ENCODE peak calls at places on chromosomes 6 and 20, in ten cellular contexts. One of them, this sample, is unnamed.
A peak's percentile ranks its signal among the peaks of the same experiment; 100 is the strongest.

GRCh38 chr6:29653452-29654038 is 3.3 kb upstream of the MOG start:
- DNase-seq in endothelial cell of umbilical vein: peak; percentile 66
- DNase-seq in small intestine: peak; percentile 68
- DNase-seq in ovary: no peak
- DNase-seq in upper lobe of left lung: peak; percentile 69
- DNase-seq in left ventricle myocardium inferior: no peak
- DNase-seq in Karpas-422: peak; percentile 85
- DNase-seq in tibial artery: no peak
- DNase-seq in psoas muscle: no peak
- DNase-seq in stomach: peak; percentile 47
- DNase-seq in this sample: no peak

GRCh38 chr6:89794324-89794723 is 25.3 kb downstream of the MDN1 start:
- DNase-seq in Karpas-422: no peak
- DNase-seq in upper lobe of left lung: no peak
- DNase-seq in stomach: no peak
- DNase-seq in endothelial cell of umbilical vein: no peak
- DNase-seq in left ventricle myocardium inferior: no peak
- DNase-seq in tibial artery: no peak
- DNase-seq in small intestine: no peak
- DNase-seq in psoas muscle: no peak
- DNase-seq in ovary: no peak
- DNase-seq in this sample: no peak

GRCh38 chr6:8065519-8065911 is 1.3 kb upstream of the BLOC1S5 start:
- DNase-seq in small intestine: no peak
- DNase-seq in ovary: no peak
- DNase-seq in upper lobe of left lung: no peak
- DNase-seq in Karpas-422: no peak
- DNase-seq in tibial artery: no peak
- DNase-seq in psoas muscle: no peak
- DNase-seq in left ventricle myocardium inferior: no peak
- DNase-seq in endothelial cell of umbilical vein: no peak
- DNase-seq in stomach: no peak
- DNase-seq in this sample: no peak

GRCh38 chr6:170234419-170234818 is 56.5 kb downstream of the DLL1 start:
- DNase-seq in stomach: no peak
- DNase-seq in endothelial cell of umbilical vein: no peak
- DNase-seq in small intestine: no peak
- DNase-seq in psoas muscle: no peak
- DNase-seq in left ventricle myocardium inferior: no peak
- DNase-seq in upper lobe of left lung: no peak
- DNase-seq in tibial artery: no peak
- DNase-seq in Karpas-422: no peak
- DNase-seq in ovary: no peak
- DNase-seq in this sample: no peak

GRCh38 chr6:75449625-75450206 is 43.9 kb downstream of the FILIP1 start:
- DNase-seq in psoas muscle: no peak
- DNase-seq in upper lobe of left lung: peak; percentile 40
- DNase-seq in small intestine: no peak
- DNase-seq in ovary: no peak
- DNase-seq in endothelial cell of umbilical vein: no peak
- DNase-seq in stomach: no peak
- DNase-seq in Karpas-422: no peak
- DNase-seq in left ventricle myocardium inferior: no peak
- DNase-seq in tibial artery: no peak
- DNase-seq in this sample: peak; percentile 42

GRCh38 chr20:38873050-38873581 is 53.1 kb upstream of the FAM83D start:
- DNase-seq in stomach: no peak
- DNase-seq in left ventricle myocardium inferior: no peak
- DNase-seq in tibial artery: no peak
- DNase-seq in ovary: no peak
- DNase-seq in small intestine: peak; percentile 57
- DNase-seq in psoas muscle: no peak
- DNase-seq in upper lobe of left lung: peak; percentile 36
- DNase-seq in endothelial cell of umbilical vein: no peak
- DNase-seq in Karpas-422: no peak
- DNase-seq in this sample: no peak

GRCh38 chr6:1757133-1757532 is 147.4 kb downstream of the FOXC1 start:
- DNase-seq in stomach: no peak
- DNase-seq in psoas muscle: no peak
- DNase-seq in small intestine: peak; percentile 46
- DNase-seq in upper lobe of left lung: peak; percentile 62
- DNase-seq in tibial artery: no peak
- DNase-seq in ovary: no peak
- DNase-seq in Karpas-422: no peak
- DNase-seq in left ventricle myocardium inferior: no peak
- DNase-seq in endothelial cell of umbilical vein: no peak
- DNase-seq in this sample: no peak

GRCh38 chr20:35339007-35339406 is 46.8 kb upstream of the FAM83C start:
- DNase-seq in left ventricle myocardium inferior: no peak
- DNase-seq in psoas muscle: no peak
- DNase-seq in tibial artery: no peak
- DNase-seq in ovary: no peak
- DNase-seq in stomach: no peak
- DNase-seq in small intestine: no peak
- DNase-seq in Karpas-422: no peak
- DNase-seq in endothelial cell of umbilical vein: no peak
- DNase-seq in upper lobe of left lung: no peak
- DNase-seq in this sample: no peak

GRCh38 chr6:22827760-22828159 is 258.4 kb downstream of the HDGFL1 start:
- DNase-seq in Karpas-422: no peak
- DNase-seq in endothelial cell of umbilical vein: no peak
- DNase-seq in ovary: no peak
- DNase-seq in left ventricle myocardium inferior: no peak
- DNase-seq in small intestine: no peak
- DNase-seq in tibial artery: no peak
- DNase-seq in stomach: no peak
- DNase-seq in upper lobe of left lung: no peak
- DNase-seq in psoas muscle: no peak
- DNase-seq in this sample: no peak

GRCh38 chr20:62405981-62406513 is 1.0 kb downstream of the CABLES2 start:
- DNase-seq in stomach: no peak
- DNase-seq in tibial artery: no peak
- DNase-seq in Karpas-422: no peak
- DNase-seq in endothelial cell of umbilical vein: no peak
- DNase-seq in small intestine: no peak
- DNase-seq in left ventricle myocardium inferior: no peak
- DNase-seq in psoas muscle: no peak
- DNase-seq in upper lobe of left lung: no peak
- DNase-seq in ovary: no peak
- DNase-seq in this sample: no peak
- H3K4me3 ChIP-seq in stomach: peak overlapping the region; percentile 66
- H3K4me3 ChIP-seq in tibial artery: peak overlapping the region; percentile 72
- H3K4me3 ChIP-seq in Karpas-422: peak overlapping the region; percentile 99
- H3K4me3 ChIP-seq in endothelial cell of umbilical vein: peak overlapping the region; percentile 68
- H3K4me3 ChIP-seq in small intestine: peak overlapping the region; percentile 70
- H3K4me3 ChIP-seq in left ventricle myocardium inferior: peak overlapping the region; percentile 78
- H3K4me3 ChIP-seq in psoas muscle: peak overlapping the region; percentile 74
- H3K4me3 ChIP-seq in upper lobe of left lung: no peak overlapping the region
- H3K4me3 ChIP-seq in ovary: peak overlapping the region; percentile 72
- H3K4me3 ChIP-seq in this sample: peak overlapping the region; percentile 70

GRCh38 chr6:352474-352873 is 39.1 kb upstream of the IRF4 start:
- DNase-seq in upper lobe of left lung: no peak
- DNase-seq in small intestine: no peak
- DNase-seq in left ventricle myocardium inferior: no peak
- DNase-seq in stomach: no peak
- DNase-seq in Karpas-422: no peak
- DNase-seq in ovary: peak; percentile 30
- DNase-seq in endothelial cell of umbilical vein: no peak
- DNase-seq in psoas muscle: no peak
- DNase-seq in tibial artery: no peak
- DNase-seq in this sample: peak; percentile 53
- H3K9me3 ChIP-seq in upper lobe of left lung: no peaks in the 10 kb centered on the region
- H3K9me3 ChIP-seq in small intestine: no peaks in the 10 kb centered on the region
- H3K9me3 ChIP-seq in left ventricle myocardium inferior: no peaks in the 10 kb centered on the region
- H3K9me3 ChIP-seq in stomach: no peaks in the 10 kb centered on the region
- H3K9me3 ChIP-seq in Karpas-422: no peaks in the 10 kb centered on the region
- H3K9me3 ChIP-seq in ovary: no peaks in the 10 kb centered on the region
- H3K9me3 ChIP-seq in endothelial cell of umbilical vein: no peaks in the 10 kb centered on the region
- H3K9me3 ChIP-seq in psoas muscle: no peaks in the 10 kb centered on the region
- H3K9me3 ChIP-seq in tibial artery: no peaks in the 10 kb centered on the region
- H3K9me3 ChIP-seq in this sample: no peaks in the 10 kb centered on the region

GRCh38 chr20:41108531-41108930 is 28.8 kb upstream of the PLCG1 start:
- DNase-seq in psoas muscle: no peak
- DNase-seq in ovary: no peak
- DNase-seq in small intestine: no peak
- DNase-seq in left ventricle myocardium inferior: no peak
- DNase-seq in tibial artery: no peak
- DNase-seq in endothelial cell of umbilical vein: no peak
- DNase-seq in stomach: no peak
- DNase-seq in upper lobe of left lung: no peak
- DNase-seq in Karpas-422: no peak
- DNase-seq in this sample: no peak
- H3K4me3 ChIP-seq in psoas muscle: no peak overlapping the region
- H3K4me3 ChIP-seq in ovary: no peak overlapping the region
- H3K4me3 ChIP-seq in small intestine: no peak overlapping the region
- H3K4me3 ChIP-seq in left ventricle myocardium inferior: no peak overlapping the region
- H3K4me3 ChIP-seq in tibial artery: no peak overlapping the region
- H3K4me3 ChIP-seq in endothelial cell of umbilical vein: no peak overlapping the region
- H3K4me3 ChIP-seq in stomach: no peak overlapping the region
- H3K4me3 ChIP-seq in upper lobe of left lung: no peak overlapping the region
- H3K4me3 ChIP-seq in Karpas-422: no peak overlapping the region
- H3K4me3 ChIP-seq in this sample: no peak overlapping the region

DNA sequence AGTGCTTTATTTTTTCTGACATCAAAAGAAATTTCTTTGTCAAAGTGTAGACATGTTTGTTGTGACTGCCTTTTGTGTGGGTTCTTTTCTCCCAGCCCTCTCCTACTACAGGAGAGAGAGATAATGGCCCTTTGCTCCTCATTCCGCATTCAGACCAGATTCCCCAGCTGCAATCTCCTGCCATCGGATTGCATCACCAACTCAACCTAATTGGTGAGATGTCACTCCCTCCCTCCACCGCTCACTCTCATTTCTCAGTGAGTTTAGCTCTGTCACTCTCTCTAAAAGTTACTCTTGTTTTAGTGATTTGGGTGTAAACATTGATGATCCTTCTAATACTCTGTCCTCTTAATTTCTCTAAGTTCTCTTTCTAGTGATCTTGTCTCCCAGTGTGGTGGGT is 22.7 kb downstream of the UTRN start:
- DNase-seq in stomach: no peak
- DNase-seq in small intestine: no peak
- DNase-seq in left ventricle myocardium inferior: no peak
- DNase-seq in Karpas-422: no peak
- DNase-seq in upper lobe of left lung: no peak
- DNase-seq in tibial artery: no peak
- DNase-seq in psoas muscle: no peak
- DNase-seq in endothelial cell of umbilical vein: no peak
- DNase-seq in ovary: no peak
- DNase-seq in this sample: no peak
- H3K9me3 ChIP-seq in stomach: no peaks in the 10 kb centered on the region
- H3K9me3 ChIP-seq in small intestine: no peaks in the 10 kb centered on the region
- H3K9me3 ChIP-seq in left ventricle myocardium inferior: no peaks in the 10 kb centered on the region
- H3K9me3 ChIP-seq in Karpas-422: no peaks in the 10 kb centered on the region
- H3K9me3 ChIP-seq in upper lobe of left lung: no peaks in the 10 kb centered on the region
- H3K9me3 ChIP-seq in tibial artery: no peaks in the 10 kb centered on the region
- H3K9me3 ChIP-seq in psoas muscle: no peaks in the 10 kb centered on the region
- H3K9me3 ChIP-seq in endothelial cell of umbilical vein: no peaks in the 10 kb centered on the region
- H3K9me3 ChIP-seq in ovary: no peaks in the 10 kb centered on the region
- H3K9me3 ChIP-seq in this sample: no peaks in the 10 kb centered on the region

GRCh38 chr20:64035066-64035932 is 683 bp upstream of the C20orf204 start:
- DNase-seq in small intestine: no peak
- DNase-seq in tibial artery: no peak
- DNase-seq in stomach: no peak
- DNase-seq in ovary: no peak
- DNase-seq in left ventricle myocardium inferior: no peak
- DNase-seq in upper lobe of left lung: no peak
- DNase-seq in endothelial cell of umbilical vein: no peak
- DNase-seq in Karpas-422: no peak
- DNase-seq in psoas muscle: no peak
- DNase-seq in this sample: no peak
- H3K4me3 ChIP-seq in small intestine: no peak overlapping the region
- H3K4me3 ChIP-seq in tibial artery: no peak overlapping the region
- H3K4me3 ChIP-seq in stomach: no peak overlapping the region
- H3K4me3 ChIP-seq in ovary: no peak overlapping the region
- H3K4me3 ChIP-seq in left ventricle myocardium inferior: no peak overlapping the region
- H3K4me3 ChIP-seq in upper lobe of left lung: no peak overlapping the region
- H3K4me3 ChIP-seq in endothelial cell of umbilical vein: no peak overlapping the region
- H3K4me3 ChIP-seq in Karpas-422: no peak overlapping the region
- H3K4me3 ChIP-seq in psoas muscle: no peak overlapping the region
- H3K4me3 ChIP-seq in this sample: no peak overlapping the region

GRCh38 chr6:167570460-167571400 is 245.8 kb downstream of the TTLL2 start:
- DNase-seq in psoas muscle: no peak
- DNase-seq in upper lobe of left lung: no peak
- DNase-seq in small intestine: no peak
- DNase-seq in endothelial cell of umbilical vein: no peak
- DNase-seq in tibial artery: no peak
- DNase-seq in ovary: no peak
- DNase-seq in stomach: no peak
- DNase-seq in Karpas-422: no peak
- DNase-seq in left ventricle myocardium inferior: no peak
- DNase-seq in this sample: no peak
- H3K9me3 ChIP-seq in psoas muscle: no peaks in the 10 kb centered on the region
- H3K9me3 ChIP-seq in upper lobe of left lung: no peaks in the 10 kb centered on the region
- H3K9me3 ChIP-seq in small intestine: no peaks in the 10 kb centered on the region
- H3K9me3 ChIP-seq in endothelial cell of umbilical vein: no peaks in the 10 kb centered on the region
- H3K9me3 ChIP-seq in tibial artery: no peaks in the 10 kb centered on the region
- H3K9me3 ChIP-seq in ovary: no peaks in the 10 kb centered on the region
- H3K9me3 ChIP-seq in stomach: no peaks in the 10 kb centered on the region
- H3K9me3 ChIP-seq in Karpas-422: no peaks in the 10 kb centered on the region
- H3K9me3 ChIP-seq in left ventricle myocardium inferior: no peaks in the 10 kb centered on the region
- H3K9me3 ChIP-seq in this sample: no peaks in the 10 kb centered on the region

GRCh38 chr6:108616544-108616943 is 55.8 kb downstream of the FOXO3 start:
- DNase-seq in upper lobe of left lung: no peak
- DNase-seq in stomach: no peak
- DNase-seq in left ventricle myocardium inferior: no peak
- DNase-seq in Karpas-422: no peak
- DNase-seq in ovary: no peak
- DNase-seq in psoas muscle: no peak
- DNase-seq in small intestine: no peak
- DNase-seq in tibial artery: no peak
- DNase-seq in endothelial cell of umbilical vein: no peak
- DNase-seq in this sample: no peak
- H3K4me3 ChIP-seq in upper lobe of left lung: no peak overlapping the region
- H3K4me3 ChIP-seq in stomach: no peak overlapping the region
- H3K4me3 ChIP-seq in left ventricle myocardium inferior: no peak overlapping the region
- H3K4me3 ChIP-seq in Karpas-422: no peak overlapping the region
- H3K4me3 ChIP-seq in ovary: no peak overlapping the region
- H3K4me3 ChIP-seq in psoas muscle: no peak overlapping the region
- H3K4me3 ChIP-seq in small intestine: no peak overlapping the region
- H3K4me3 ChIP-seq in tibial artery: no peak overlapping the region
- H3K4me3 ChIP-seq in endothelial cell of umbilical vein: no peak overlapping the region
- H3K4me3 ChIP-seq in this sample: no peak overlapping the region

GRCh38 chr6:168371989-168372711 is 52.6 kb upstream of the DACT2 start:
- DNase-seq in tibial artery: peak; percentile 19
- DNase-seq in ovary: peak; percentile 31
- DNase-seq in upper lobe of left lung: no peak
- DNase-seq in endothelial cell of umbilical vein: no peak
- DNase-seq in psoas muscle: no peak
- DNase-seq in left ventricle myocardium inferior: no peak
- DNase-seq in Karpas-422: no peak
- DNase-seq in stomach: no peak
- DNase-seq in small intestine: no peak
- DNase-seq in this sample: no peak
- H3K9me3 ChIP-seq in tibial artery: no peaks in the 10 kb centered on the region
- H3K9me3 ChIP-seq in ovary: no peaks in the 10 kb centered on the region
- H3K9me3 ChIP-seq in upper lobe of left lung: no peaks in the 10 kb centered on the region
- H3K9me3 ChIP-seq in endothelial cell of umbilical vein: no peaks in the 10 kb centered on the region
- H3K9me3 ChIP-seq in psoas muscle: no peaks in the 10 kb centered on the region
- H3K9me3 ChIP-seq in left ventricle myocardium inferior: no peaks in the 10 kb centered on the region
- H3K9me3 ChIP-seq in Karpas-422: no peaks in the 10 kb centered on the region
- H3K9me3 ChIP-seq in stomach: no peaks in the 10 kb centered on the region
- H3K9me3 ChIP-seq in small intestine: no peaks in the 10 kb centered on the region
- H3K9me3 ChIP-seq in this sample: no peaks in the 10 kb centered on the region